ENCODE peak calls at places on chromosomes 4 and X, in ten cellular contexts. Q, T, P, R, K, C, G, I, E and A are unnamed samples.

GRCh38 chr4:33722800-33723511 is 2521.4 kb downstream of the ARAP2 start:
- DNase-seq in G (no peak), I (peak; percentile 42), T (no peak), R (peak; percentile 28), P (no peak), K (peak; percentile 78), E (peak; percentile 82), Q (peak; percentile 16), C (peak; percentile 35), A (no peak)

GRCh38 chr4:40954119-40954668 is 204.4 kb downstream of the NSUN7 start:
- DNase-seq in Q (no peak), T (no peak), C (no peak), E (no peak), R (no peak), I (no peak), G (no peak), K (no peak), P (no peak), A (no peak)

GRCh38 chrX:3268804-3269203 is 77.6 kb downstream of the MXRA5 start:
- DNase-seq in R (no peak), Q (peak; percentile 52), P (no peak), E (no peak), C (peak; percentile 66), I (peak; percentile 74), K (no peak), G (no peak), T (no peak), A (no peak)

GRCh38 chr4:1570291-1571164 is 113.6 kb downstream of the FAM53A start:
- DNase-seq in C (no peak), K (no peak), R (no peak), E (no peak), T (no peak), I (no peak), Q (no peak), G (no peak), P (peak; percentile 42), A (no peak)

GRCh38 chrX:125757794-125758564 is 408.1 kb downstream of the DCAF12L2 start:
- DNase-seq in T (no peak), R (no peak), I (no peak), Q (no peak), G (no peak), C (peak; percentile 1), E (no peak), P (no peak), K (no peak), A (no peak)

GRCh38 chrX:110795645-110796510 is at the start of gene CHRDL1:
- DNase-seq in E (peak; percentile 42), G (no peak), I (peak; percentile 59), T (peak; percentile 70), R (no peak), K (peak; percentile 13), P (peak; percentile 54), Q (peak; percentile 8), C (peak; percentile 80), A (peak; percentile 18)

GRCh38 chrX:140821280-140821679 is 111.7 kb downstream of the LINC00632 start:
- DNase-seq in G (no peak), R (no peak), I (no peak), Q (no peak), C (no peak), E (no peak), K (no peak), T (no peak), P (no peak), A (no peak)

GRCh38 chr4:92253986-92254671 is 49.6 kb upstream of the GRID2 start:
- DNase-seq in R (no peak), P (no peak), E (no peak), Q (no peak), I (no peak), C (no peak), K (no peak), G (no peak), T (no peak), A (no peak)

GRCh38 chrX:24081661-24082154 is 27.0 kb downstream of the EIF2S3 start:
- DNase-seq in E (peak; percentile 70), G (no peak), Q (peak; percentile 75), I (peak; percentile 72), K (peak; percentile 45), R (peak; percentile 8), T (no peak), P (peak; percentile 71), C (peak; percentile 86), A (peak; percentile 3)

GRCh38 chr4:25368315-25368714 is 8.7 kb upstream of the ANAPC4 start:
- DNase-seq in G (no peak), E (no peak), T (no peak), Q (no peak), C (no peak), K (no peak), P (no peak), I (no peak), R (no peak), A (no peak)

GRCh38 chr4:55169352-55169959 is 44.1 kb upstream of the KDR start:
- DNase-seq in K (no peak), E (no peak), Q (peak; percentile 29), C (peak; percentile 55), P (no peak), G (no peak), T (no peak), R (no peak), I (no peak), A (peak; percentile 29)

GRCh38 chr4:168995537-168996295 is 14.3 kb downstream of the CBR4 start:
- DNase-seq in T (no peak), K (no peak), Q (no peak), R (no peak), C (peak; percentile 13), G (no peak), P (no peak), E (no peak), I (no peak), A (no peak)

GRCh38 chrX:152635941-152636340 is 1.8 kb upstream of the GABRQ start:
- DNase-seq in K (peak; percentile 50), Q (peak; percentile 70), P (no peak), I (peak; percentile 44), G (peak; percentile 23), E (peak; percentile 44), T (no peak), C (peak; percentile 69), R (peak; percentile 19), A (peak; percentile 47)

GRCh38 chr4:141246243-141246642 is 25.5 kb downstream of the ZNF330 start:
- DNase-seq in R (no peak), E (no peak), I (peak; percentile 76), P (no peak), C (peak; percentile 63), T (no peak), G (no peak), K (no peak), Q (peak; percentile 83), A (no peak)

GRCh38 chrX:69618803-69619202 is 2.9 kb downstream of the EDA start:
- DNase-seq in R (peak; percentile 11), C (peak; percentile 14), K (peak; percentile 54), P (no peak), Q (peak; percentile 18), G (no peak), T (no peak), I (peak; percentile 1), E (no peak), A (no peak)

GRCh38 chrX:153934473-153935325 is at the start of gene NAA10:
- DNase-seq in R (peak; percentile 73), G (peak; percentile 20), Q (peak; percentile 73), T (no peak), K (peak; percentile 73), C (peak; percentile 81), P (peak; percentile 90), E (peak; percentile 80), I (peak; percentile 73), A (peak; percentile 50)

GRCh38 chrX:153901753-153902140 is 2.7 kb upstream of the AVPR2 start:
- DNase-seq in C (peak; percentile 45), P (no peak), Q (no peak), G (no peak), I (no peak), E (no peak), T (no peak), K (no peak), R (no peak), A (no peak)

GRCh38 chr4:82491251-82491960 is 61.0 kb downstream of the ENOPH1 start:
- DNase-seq in Q (no peak), C (no peak), R (no peak), G (peak; percentile 95), I (no peak), T (no peak), E (peak; percentile 86), P (no peak), K (no peak), A (no peak)

GRCh38 chr4:157459789-157460188 is 239.3 kb downstream of the GRIA2 start:
- DNase-seq in C (no peak), T (no peak), K (no peak), R (peak; percentile 9), E (no peak), Q (no peak), I (no peak), P (no peak), G (no peak), A (peak; percentile 31)